ENCODE peak calls at places on chromosomes 11 and 22, in six cellular contexts. U is HCT116, N is A549, Y is ovary, C is MM.1S, O is lung. G is an unnamed sample.

GRCh38 chr22:30253205-30253852 is 6.8 kb upstream of the LIF start:
- DNase-seq in U (no peak), N (peak; percentile 62), Y (no peak), C (no peak), O (peak; percentile 57), G (no peak)

GRCh38 chr11:96109265-96110030 is 185.5 kb upstream of the MTMR2 start:
- DNase-seq in U (no peak), N (no peak), Y (no peak), C (no peak), O (no peak), G (no peak)

GRCh38 chr11:1230456-1231395 is 7.9 kb downstream of the MUC5B start:
- DNase-seq in U (no peak), N (no peak), Y (no peak), C (no peak), O (no peak), G (no peak)

GRCh38 chr11:1888811-1889526 is 2.7 kb downstream of the PRR33 start:
- DNase-seq in U (no peak), N (no peak), Y (no peak), C (no peak), O (no peak), G (no peak)

GRCh38 chr11:114156131-114156581 is 96.6 kb downstream of the ZBTB16 start:
- DNase-seq in U (no peak), N (no peak), Y (no peak), C (no peak), O (no peak), G (no peak)

GRCh38 chr11:123381817-123382554 is 48.1 kb upstream of the GRAMD1B start:
- DNase-seq in U (no peak), N (no peak), Y (no peak), C (peak; percentile 61), O (no peak), G (peak; percentile 69)

GRCh38 chr11:125332821-125333220 is 163.2 kb downstream of the FEZ1 start:
- DNase-seq in U (no peak), N (no peak), Y (no peak), C (no peak), O (no peak), G (no peak)

GRCh38 chr11:95065336-95065735 is 1.4 kb upstream of the SRSF8 start:
- DNase-seq in U (no peak), N (no peak), Y (no peak), C (no peak), O (no peak), G (no peak)

GRCh38 chr22:23061471-23062280 is 8.6 kb upstream of the GNAZ start:
- DNase-seq in U (no peak), N (no peak), Y (peak; percentile 5), C (no peak), O (no peak), G (no peak)

GRCh38 chr11:17401316-17401715 is 12.9 kb upstream of the KCNJ11 start:
- DNase-seq in U (no peak), N (no peak), Y (no peak), C (no peak), O (no peak), G (no peak)

GRCh38 chr11:35932641-35933571 is 11.0 kb upstream of the LDLRAD3 start:
- DNase-seq in U (no peak), N (no peak), Y (no peak), C (no peak), O (no peak), G (no peak)

GRCh38 chr11:94794287-94795168 is 26.4 kb downstream of the AMOTL1 start:
- DNase-seq in U (peak; percentile 82), N (no peak), Y (peak; percentile 60), C (no peak), O (peak; percentile 60), G (no peak)

GRCh38 chr11:113048820-113049555 is 87.8 kb downstream of the NCAM1 start:
- DNase-seq in U (no peak), N (no peak), Y (no peak), C (no peak), O (no peak), G (no peak)

GRCh38 chr11:83168756-83169155 is 11.8 kb downstream of the PCF11 start:
- DNase-seq in U (no peak), N (no peak), Y (no peak), C (no peak), O (no peak), G (no peak)

GRCh38 chr22:17266261-17266971 is 47.2 kb upstream of the ADA2 start:
- DNase-seq in U (no peak), N (no peak), Y (peak; percentile 33), C (no peak), O (no peak), G (no peak)

GRCh38 chr11:93577291-93577690 is 34.1 kb upstream of the SMCO4 start:
- DNase-seq in U (no peak), N (no peak), Y (no peak), C (no peak), O (no peak), G (no peak)

GRCh38 chr11:40186401-40187091 is 1272.9 kb downstream of the LRRC4C start:
- DNase-seq in U (no peak), N (no peak), Y (no peak), C (no peak), O (no peak), G (no peak)

GRCh38 chr22:39481595-39481994 is 20.5 kb upstream of the MIEF1 start:
- DNase-seq in U (no peak), N (no peak), Y (no peak), C (no peak), O (no peak), G (no peak)

GRCh38 chr22:17418890-17419324 is 49.6 kb downstream of the CECR2 start:
- DNase-seq in U (no peak), N (no peak), Y (no peak), C (no peak), O (no peak), G (no peak)

GRCh38 chr11:75563978-75564552 is 2.0 kb downstream of the SERPINH1 start:
- DNase-seq in U (no peak), N (no peak), Y (peak; percentile 79), C (no peak), O (no peak), G (no peak)

GRCh38 chr11:101913631-101914030 is 1.2 kb upstream of the CEP126 start:
- DNase-seq in U (no peak), N (no peak), Y (no peak), C (no peak), O (no peak), G (no peak)

GRCh38 chr11:65565624-65566453 is 4.4 kb upstream of the ZNRD2 start:
- DNase-seq in U (no peak), N (no peak), Y (no peak), C (no peak), O (no peak), G (no peak)

GRCh38 chr11:17611049-17611448 is 64.0 kb downstream of the OTOG start:
- DNase-seq in U (no peak), N (no peak), Y (no peak), C (no peak), O (no peak), G (no peak)

GRCh38 chr11:92920295-92920694 is 49.2 kb upstream of the MTNR1B start:
- DNase-seq in U (no peak), N (no peak), Y (no peak), C (no peak), O (no peak), G (no peak)

GRCh38 chr22:19800761-19801244 is 40.2 kb downstream of the TBX1 start:
- DNase-seq in U (no peak), N (no peak), Y (peak; percentile 14), C (no peak), O (no peak), G (no peak)

GRCh38 chr11:7910389-7910788 is 20.7 kb downstream of the OR10A6 start:
- DNase-seq in U (no peak), N (no peak), Y (no peak), C (no peak), O (no peak), G (no peak)

GRCh38 chr11:32870676-32871075 is 21.9 kb upstream of the QSER1 start:
- DNase-seq in U (no peak), N (no peak), Y (no peak), C (no peak), O (no peak), G (no peak)

DNA sequence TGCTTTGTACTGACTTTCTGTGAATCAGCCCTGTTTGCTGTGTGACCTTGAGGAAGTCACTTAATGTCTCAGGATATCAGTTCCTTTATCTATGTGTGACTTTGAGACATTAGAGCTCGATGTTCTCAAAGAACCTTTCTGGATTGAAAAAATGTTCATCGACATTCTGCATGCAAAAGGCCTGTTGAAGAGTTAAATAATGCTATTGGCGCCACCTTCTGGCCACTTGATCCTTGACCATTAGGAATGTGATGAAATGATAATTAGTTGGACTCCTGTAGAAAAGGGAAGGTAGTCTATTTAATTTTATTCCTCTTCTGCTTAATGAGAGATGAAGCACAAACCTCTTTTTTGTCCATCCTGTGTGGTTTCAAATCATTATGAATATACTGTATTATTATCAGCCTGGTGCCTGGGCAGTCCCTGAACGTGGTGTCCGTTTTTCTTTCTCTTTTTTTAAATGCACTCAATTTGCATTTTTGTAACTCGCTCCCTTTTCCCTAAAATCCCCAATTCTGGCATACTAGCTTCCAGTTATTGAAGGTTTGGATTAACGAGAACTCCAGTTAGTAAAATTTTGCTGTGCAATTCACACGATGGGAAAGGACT is 20.7 kb downstream of the ELF5 start:
- DNase-seq in U (peak; percentile 60), N (peak; percentile 75), Y (peak; percentile 37), C (peak; percentile 60), O (peak; percentile 74), G (no peak)
- TF ChIP-seq CTCF in U (peak; percentile 50), N (peak; percentile 90), Y (peak; percentile 52), C (peak; percentile 75), O (peak; percentile 58), G (peak; percentile 61)

DNA sequence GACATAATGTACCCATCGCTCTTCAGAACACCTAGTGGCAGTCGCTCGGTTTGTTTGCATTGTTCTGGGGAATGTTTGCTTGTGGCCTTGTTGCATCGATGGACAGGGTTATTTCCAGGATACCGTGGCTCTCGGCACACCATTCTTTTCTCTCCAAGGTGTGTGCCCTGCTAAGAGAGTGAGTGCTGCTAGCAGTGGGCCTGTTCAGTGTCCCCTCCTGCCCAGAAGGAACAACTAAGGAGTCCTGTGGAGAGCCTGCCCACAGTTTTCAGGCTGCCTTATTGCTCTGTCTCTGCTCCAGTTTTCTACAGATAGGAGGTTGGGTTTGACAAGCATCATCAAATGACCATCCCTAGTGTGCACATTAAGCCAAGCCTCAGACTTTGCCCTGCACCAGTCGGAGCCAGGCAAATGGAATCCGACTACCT is 1.4 kb downstream of the CRY2 start:
- DNase-seq in U (no peak), N (no peak), Y (no peak), C (no peak), O (peak; percentile 53), G (no peak)
- H3K4me3 ChIP-seq in U (no peak overlapping the region), N (no peak overlapping the region), Y (peak overlapping the region; percentile 87), C (peak overlapping the region; percentile 97), O (no peak overlapping the region), G (no peak overlapping the region)

GRCh38 chr11:21811572-21811971 is 381.3 kb upstream of the ANO5 start:
- DNase-seq in U (no peak), N (no peak), Y (no peak), C (no peak), O (no peak), G (no peak)
- TF ChIP-seq CTCF in U (no peak), N (no peak), Y (no peak), C (no peak), O (no peak), G (no peak)

DNA sequence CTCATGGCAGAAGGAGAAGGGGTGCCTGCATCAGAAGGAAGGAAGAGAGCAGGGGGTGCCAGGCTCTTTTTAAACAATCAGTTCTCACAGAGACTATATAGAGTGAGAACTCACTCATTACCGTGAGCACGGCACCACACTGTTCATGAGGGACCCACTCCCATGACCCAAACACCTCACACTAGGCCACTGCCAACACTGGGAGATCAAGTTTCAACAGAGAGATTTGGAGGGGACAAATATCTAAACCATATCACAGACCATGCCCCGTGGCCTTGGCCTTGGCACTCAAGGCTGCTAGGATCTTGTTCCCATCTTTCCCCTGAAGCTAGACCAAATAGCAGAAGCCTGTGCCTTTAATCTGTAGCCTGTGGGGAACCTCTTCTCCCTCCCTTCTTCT is 72.3 kb downstream of the MYO7A start:
- DNase-seq in U (no peak), N (no peak), Y (peak; percentile 4), C (peak; percentile 4), O (no peak), G (no peak)
- H3K4me3 ChIP-seq in U (no peak overlapping the region), N (no peak overlapping the region), Y (no peak overlapping the region), C (no peak overlapping the region), O (no peak overlapping the region), G (no peak overlapping the region)